ENCODE peak calls at places on chromosomes 12 and 14, in seven cellular contexts. One of them, this sample, is unnamed.

GRCh38 chr14:95901014-95901413 is 24.4 kb downstream of the TUNAR start:
- DNase-seq in stromal cell of bone marrow: peak; percentile 41
- DNase-seq in pancreas: no peak
- DNase-seq in NCI-H1417: no peak
- DNase-seq in ELR: peak; percentile 84
- DNase-seq in nephron progenitor cell: no peak
- DNase-seq in stimulated activated CD4-positive, alpha-beta T cell treated with anti-CD3 and anti-CD28 coated beads, Interleukin-15, amount 100 ng/mL, for 24 hours: no peak
- DNase-seq in this sample: no peak

GRCh38 chr12:123712780-123713319 is 697 bp downstream of the ATP6V0A2 start:
- DNase-seq in stromal cell of bone marrow: no peak
- DNase-seq in pancreas: no peak
- DNase-seq in NCI-H1417: peak; percentile 31
- DNase-seq in ELR: peak; percentile 26
- DNase-seq in nephron progenitor cell: no peak
- DNase-seq in stimulated activated CD4-positive, alpha-beta T cell treated with anti-CD3 and anti-CD28 coated beads, Interleukin-15, amount 100 ng/mL, for 24 hours: no peak
- DNase-seq in this sample: peak; percentile 42

GRCh38 chr12:47686645-47687240 is 19.1 kb downstream of the RPAP3 start:
- DNase-seq in stromal cell of bone marrow: peak; percentile 33
- DNase-seq in pancreas: no peak
- DNase-seq in NCI-H1417: peak; percentile 10
- DNase-seq in ELR: peak; percentile 65
- DNase-seq in nephron progenitor cell: no peak
- DNase-seq in stimulated activated CD4-positive, alpha-beta T cell treated with anti-CD3 and anti-CD28 coated beads, Interleukin-15, amount 100 ng/mL, for 24 hours: peak; percentile 15
- DNase-seq in this sample: peak; percentile 64

GRCh38 chr12:1811281-1811947 is 9.0 kb upstream of the LRTM2 start:
- DNase-seq in stromal cell of bone marrow: no peak
- DNase-seq in pancreas: peak; percentile 38
- DNase-seq in NCI-H1417: no peak
- DNase-seq in ELR: peak; percentile 45
- DNase-seq in nephron progenitor cell: no peak
- DNase-seq in stimulated activated CD4-positive, alpha-beta T cell treated with anti-CD3 and anti-CD28 coated beads, Interleukin-15, amount 100 ng/mL, for 24 hours: peak; percentile 72
- DNase-seq in this sample: no peak

GRCh38 chr14:61470261-61470953 is 149.0 kb downstream of the PRKCH start:
- DNase-seq in stromal cell of bone marrow: peak; percentile 86
- DNase-seq in pancreas: no peak
- DNase-seq in NCI-H1417: no peak
- DNase-seq in ELR: peak; percentile 97
- DNase-seq in nephron progenitor cell: peak; percentile 24
- DNase-seq in stimulated activated CD4-positive, alpha-beta T cell treated with anti-CD3 and anti-CD28 coated beads, Interleukin-15, amount 100 ng/mL, for 24 hours: no peak
- DNase-seq in this sample: peak; percentile 93

GRCh38 chr14:31251028-31251958 is 43.7 kb upstream of the HECTD1 start:
- DNase-seq in stromal cell of bone marrow: no peak
- DNase-seq in pancreas: no peak
- DNase-seq in NCI-H1417: no peak
- DNase-seq in ELR: no peak
- DNase-seq in nephron progenitor cell: no peak
- DNase-seq in stimulated activated CD4-positive, alpha-beta T cell treated with anti-CD3 and anti-CD28 coated beads, Interleukin-15, amount 100 ng/mL, for 24 hours: no peak
- DNase-seq in this sample: peak; percentile 81

GRCh38 chr14:102231476-102232347 is 73.3 kb downstream of the MOK start:
- DNase-seq in stromal cell of bone marrow: no peak
- DNase-seq in pancreas: peak; percentile 35
- DNase-seq in NCI-H1417: no peak
- DNase-seq in ELR: no peak
- DNase-seq in nephron progenitor cell: no peak
- DNase-seq in stimulated activated CD4-positive, alpha-beta T cell treated with anti-CD3 and anti-CD28 coated beads, Interleukin-15, amount 100 ng/mL, for 24 hours: no peak
- DNase-seq in this sample: no peak

GRCh38 chr14:93003945-93004698 is 81.2 kb downstream of the CHGA start:
- DNase-seq in stromal cell of bone marrow: no peak
- DNase-seq in pancreas: peak; percentile 34
- DNase-seq in NCI-H1417: no peak
- DNase-seq in ELR: no peak
- DNase-seq in nephron progenitor cell: no peak
- DNase-seq in stimulated activated CD4-positive, alpha-beta T cell treated with anti-CD3 and anti-CD28 coated beads, Interleukin-15, amount 100 ng/mL, for 24 hours: no peak
- DNase-seq in this sample: no peak

GRCh38 chr12:89721291-89721987 is 12.8 kb upstream of the ATP2B1 start:
- DNase-seq in stromal cell of bone marrow: no peak
- DNase-seq in pancreas: no peak
- DNase-seq in NCI-H1417: no peak
- DNase-seq in ELR: no peak
- DNase-seq in nephron progenitor cell: no peak
- DNase-seq in stimulated activated CD4-positive, alpha-beta T cell treated with anti-CD3 and anti-CD28 coated beads, Interleukin-15, amount 100 ng/mL, for 24 hours: no peak
- DNase-seq in this sample: no peak

GRCh38 chr12:31590730-31591307 is at the start of gene DENND5B:
- DNase-seq in stromal cell of bone marrow: peak; percentile 42
- DNase-seq in pancreas: peak; percentile 88
- DNase-seq in NCI-H1417: peak; percentile 93
- DNase-seq in ELR: peak; percentile 78
- DNase-seq in nephron progenitor cell: peak; percentile 90
- DNase-seq in stimulated activated CD4-positive, alpha-beta T cell treated with anti-CD3 and anti-CD28 coated beads, Interleukin-15, amount 100 ng/mL, for 24 hours: peak; percentile 44
- DNase-seq in this sample: peak; percentile 100

GRCh38 chr12:21941522-21942376 is 523 bp upstream of the ABCC9 start:
- DNase-seq in stromal cell of bone marrow: no peak
- DNase-seq in pancreas: peak; percentile 82
- DNase-seq in NCI-H1417: no peak
- DNase-seq in ELR: peak; percentile 56
- DNase-seq in nephron progenitor cell: peak; percentile 66
- DNase-seq in stimulated activated CD4-positive, alpha-beta T cell treated with anti-CD3 and anti-CD28 coated beads, Interleukin-15, amount 100 ng/mL, for 24 hours: no peak
- DNase-seq in this sample: no peak

GRCh38 chr14:64200170-64200569 is 94.0 kb downstream of the ESR2 start:
- DNase-seq in stromal cell of bone marrow: no peak
- DNase-seq in pancreas: no peak
- DNase-seq in NCI-H1417: no peak
- DNase-seq in ELR: no peak
- DNase-seq in nephron progenitor cell: peak; percentile 31
- DNase-seq in stimulated activated CD4-positive, alpha-beta T cell treated with anti-CD3 and anti-CD28 coated beads, Interleukin-15, amount 100 ng/mL, for 24 hours: no peak
- DNase-seq in this sample: no peak

GRCh38 chr12:99600388-99600787 is 47.2 kb upstream of the GARIN6 start:
- DNase-seq in stromal cell of bone marrow: no peak
- DNase-seq in pancreas: no peak
- DNase-seq in NCI-H1417: peak; percentile 72
- DNase-seq in ELR: no peak
- DNase-seq in nephron progenitor cell: no peak
- DNase-seq in stimulated activated CD4-positive, alpha-beta T cell treated with anti-CD3 and anti-CD28 coated beads, Interleukin-15, amount 100 ng/mL, for 24 hours: no peak
- DNase-seq in this sample: peak; percentile 94

GRCh38 chr12:45343269-45344051 is 127.6 kb downstream of the ANO6 start:
- DNase-seq in stromal cell of bone marrow: no peak
- DNase-seq in pancreas: no peak
- DNase-seq in NCI-H1417: no peak
- DNase-seq in ELR: peak; percentile 82
- DNase-seq in nephron progenitor cell: no peak
- DNase-seq in stimulated activated CD4-positive, alpha-beta T cell treated with anti-CD3 and anti-CD28 coated beads, Interleukin-15, amount 100 ng/mL, for 24 hours: no peak
- DNase-seq in this sample: no peak

GRCh38 chr12:6962285-6963015 is 8.0 kb downstream of the PHB2 start:
- DNase-seq in stromal cell of bone marrow: no peak
- DNase-seq in pancreas: peak; percentile 91
- DNase-seq in NCI-H1417: peak; percentile 96
- DNase-seq in ELR: no peak
- DNase-seq in nephron progenitor cell: no peak
- DNase-seq in stimulated activated CD4-positive, alpha-beta T cell treated with anti-CD3 and anti-CD28 coated beads, Interleukin-15, amount 100 ng/mL, for 24 hours: peak; percentile 32
- DNase-seq in this sample: peak; percentile 99

GRCh38 chr14:51304428-51304827 is 64.4 kb downstream of the TMX1 start:
- DNase-seq in stromal cell of bone marrow: peak; percentile 53
- DNase-seq in pancreas: no peak
- DNase-seq in NCI-H1417: no peak
- DNase-seq in ELR: peak; percentile 83
- DNase-seq in nephron progenitor cell: no peak
- DNase-seq in stimulated activated CD4-positive, alpha-beta T cell treated with anti-CD3 and anti-CD28 coated beads, Interleukin-15, amount 100 ng/mL, for 24 hours: peak; percentile 54
- DNase-seq in this sample: no peak

GRCh38 chr14:75577090-75577489 is 1.3 kb upstream of the FLVCR2 start:
- DNase-seq in stromal cell of bone marrow: no peak
- DNase-seq in pancreas: no peak
- DNase-seq in NCI-H1417: no peak
- DNase-seq in ELR: no peak
- DNase-seq in nephron progenitor cell: no peak
- DNase-seq in stimulated activated CD4-positive, alpha-beta T cell treated with anti-CD3 and anti-CD28 coated beads, Interleukin-15, amount 100 ng/mL, for 24 hours: no peak
- DNase-seq in this sample: no peak

GRCh38 chr14:75626857-75627256 is 33.8 kb downstream of the ERG28 start:
- DNase-seq in stromal cell of bone marrow: no peak
- DNase-seq in pancreas: no peak
- DNase-seq in NCI-H1417: no peak
- DNase-seq in ELR: no peak
- DNase-seq in nephron progenitor cell: no peak
- DNase-seq in stimulated activated CD4-positive, alpha-beta T cell treated with anti-CD3 and anti-CD28 coated beads, Interleukin-15, amount 100 ng/mL, for 24 hours: no peak
- DNase-seq in this sample: no peak

GRCh38 chr12:30610718-30611117 is 85.0 kb downstream of the IPO8 start:
- DNase-seq in stromal cell of bone marrow: no peak
- DNase-seq in pancreas: no peak
- DNase-seq in NCI-H1417: no peak
- DNase-seq in ELR: no peak
- DNase-seq in nephron progenitor cell: no peak
- DNase-seq in stimulated activated CD4-positive, alpha-beta T cell treated with anti-CD3 and anti-CD28 coated beads, Interleukin-15, amount 100 ng/mL, for 24 hours: no peak
- DNase-seq in this sample: no peak

GRCh38 chr12:14473707-14474287 is 93.9 kb downstream of the PLBD1 start:
- DNase-seq in stromal cell of bone marrow: peak; percentile 4
- DNase-seq in pancreas: no peak
- DNase-seq in NCI-H1417: no peak
- DNase-seq in ELR: peak; percentile 46
- DNase-seq in nephron progenitor cell: no peak
- DNase-seq in stimulated activated CD4-positive, alpha-beta T cell treated with anti-CD3 and anti-CD28 coated beads, Interleukin-15, amount 100 ng/mL, for 24 hours: no peak
- DNase-seq in this sample: peak; percentile 31

GRCh38 chr12:52232916-52233461 is at the start of gene KRT7:
- DNase-seq in stromal cell of bone marrow: no peak
- DNase-seq in pancreas: peak; percentile 75
- DNase-seq in NCI-H1417: peak; percentile 36
- DNase-seq in ELR: peak; percentile 51
- DNase-seq in nephron progenitor cell: peak; percentile 29
- DNase-seq in stimulated activated CD4-positive, alpha-beta T cell treated with anti-CD3 and anti-CD28 coated beads, Interleukin-15, amount 100 ng/mL, for 24 hours: no peak
- DNase-seq in this sample: no peak

GRCh38 chr14:95043732-95044462 is 113.4 kb downstream of the DICER1 start:
- DNase-seq in stromal cell of bone marrow: peak; percentile 74
- DNase-seq in pancreas: peak; percentile 24
- DNase-seq in NCI-H1417: no peak
- DNase-seq in ELR: no peak
- DNase-seq in nephron progenitor cell: no peak
- DNase-seq in stimulated activated CD4-positive, alpha-beta T cell treated with anti-CD3 and anti-CD28 coated beads, Interleukin-15, amount 100 ng/mL, for 24 hours: no peak
- DNase-seq in this sample: no peak

GRCh38 chr12:79326663-79327062 is 364.1 kb downstream of the PAWR start:
- DNase-seq in stromal cell of bone marrow: no peak
- DNase-seq in pancreas: no peak
- DNase-seq in NCI-H1417: no peak
- DNase-seq in ELR: no peak
- DNase-seq in nephron progenitor cell: no peak
- DNase-seq in stimulated activated CD4-positive, alpha-beta T cell treated with anti-CD3 and anti-CD28 coated beads, Interleukin-15, amount 100 ng/mL, for 24 hours: no peak
- DNase-seq in this sample: no peak

GRCh38 chr12:79934309-79935020 is 432 bp downstream of the PPP1R12A start:
- DNase-seq in stromal cell of bone marrow: peak; percentile 19
- DNase-seq in pancreas: peak; percentile 86
- DNase-seq in NCI-H1417: peak; percentile 92
- DNase-seq in ELR: peak; percentile 68
- DNase-seq in nephron progenitor cell: no peak
- DNase-seq in stimulated activated CD4-positive, alpha-beta T cell treated with anti-CD3 and anti-CD28 coated beads, Interleukin-15, amount 100 ng/mL, for 24 hours: peak; percentile 57
- DNase-seq in this sample: peak; percentile 86

GRCh38 chr12:110948041-110948440 is 27.7 kb upstream of the MYL2 start:
- DNase-seq in stromal cell of bone marrow: no peak
- DNase-seq in pancreas: no peak
- DNase-seq in NCI-H1417: no peak
- DNase-seq in ELR: no peak
- DNase-seq in nephron progenitor cell: no peak
- DNase-seq in stimulated activated CD4-positive, alpha-beta T cell treated with anti-CD3 and anti-CD28 coated beads, Interleukin-15, amount 100 ng/mL, for 24 hours: no peak
- DNase-seq in this sample: no peak

GRCh38 chr12:8953773-8954402 is 4.4 kb upstream of the M6PR start:
- DNase-seq in stromal cell of bone marrow: no peak
- DNase-seq in pancreas: no peak
- DNase-seq in NCI-H1417: no peak
- DNase-seq in ELR: no peak
- DNase-seq in nephron progenitor cell: no peak
- DNase-seq in stimulated activated CD4-positive, alpha-beta T cell treated with anti-CD3 and anti-CD28 coated beads, Interleukin-15, amount 100 ng/mL, for 24 hours: peak; percentile 62
- DNase-seq in this sample: no peak

GRCh38 chr12:20451759-20452158 is 83.4 kb downstream of the PDE3A start:
- DNase-seq in stromal cell of bone marrow: no peak
- DNase-seq in pancreas: no peak
- DNase-seq in NCI-H1417: no peak
- DNase-seq in ELR: peak; percentile 45
- DNase-seq in nephron progenitor cell: no peak
- DNase-seq in stimulated activated CD4-positive, alpha-beta T cell treated with anti-CD3 and anti-CD28 coated beads, Interleukin-15, amount 100 ng/mL, for 24 hours: no peak
- DNase-seq in this sample: no peak

GRCh38 chr14:49768301-49769121 is 558 bp downstream of the KLHDC2 start:
- DNase-seq in stromal cell of bone marrow: peak; percentile 48
- DNase-seq in pancreas: peak; percentile 85
- DNase-seq in NCI-H1417: peak; percentile 89
- DNase-seq in ELR: peak; percentile 82
- DNase-seq in nephron progenitor cell: peak; percentile 51
- DNase-seq in stimulated activated CD4-positive, alpha-beta T cell treated with anti-CD3 and anti-CD28 coated beads, Interleukin-15, amount 100 ng/mL, for 24 hours: peak; percentile 83
- DNase-seq in this sample: peak; percentile 76

GRCh38 chr14:58272589-58273372 is 25.6 kb upstream of the ARID4A start:
- DNase-seq in stromal cell of bone marrow: peak; percentile 6
- DNase-seq in pancreas: no peak
- DNase-seq in NCI-H1417: no peak
- DNase-seq in ELR: peak; percentile 53
- DNase-seq in nephron progenitor cell: no peak
- DNase-seq in stimulated activated CD4-positive, alpha-beta T cell treated with anti-CD3 and anti-CD28 coated beads, Interleukin-15, amount 100 ng/mL, for 24 hours: no peak
- DNase-seq in this sample: peak; percentile 31

GRCh38 chr12:98533723-98534251 is 18.4 kb downstream of the TMPO start:
- DNase-seq in stromal cell of bone marrow: no peak
- DNase-seq in pancreas: no peak
- DNase-seq in NCI-H1417: no peak
- DNase-seq in ELR: no peak
- DNase-seq in nephron progenitor cell: no peak
- DNase-seq in stimulated activated CD4-positive, alpha-beta T cell treated with anti-CD3 and anti-CD28 coated beads, Interleukin-15, amount 100 ng/mL, for 24 hours: no peak
- DNase-seq in this sample: no peak

GRCh38 chr14:94123296-94123695 is 6.1 kb downstream of the IFI27L2 start:
- DNase-seq in stromal cell of bone marrow: no peak
- DNase-seq in pancreas: no peak
- DNase-seq in NCI-H1417: no peak
- DNase-seq in ELR: no peak
- DNase-seq in nephron progenitor cell: no peak
- DNase-seq in stimulated activated CD4-positive, alpha-beta T cell treated with anti-CD3 and anti-CD28 coated beads, Interleukin-15, amount 100 ng/mL, for 24 hours: no peak
- DNase-seq in this sample: no peak

GRCh38 chr12:46430340-46430948 is 57.9 kb upstream of the SLC38A2 start:
- DNase-seq in stromal cell of bone marrow: peak; percentile 61
- DNase-seq in pancreas: no peak
- DNase-seq in NCI-H1417: no peak
- DNase-seq in ELR: peak; percentile 96
- DNase-seq in nephron progenitor cell: no peak
- DNase-seq in stimulated activated CD4-positive, alpha-beta T cell treated with anti-CD3 and anti-CD28 coated beads, Interleukin-15, amount 100 ng/mL, for 24 hours: no peak
- DNase-seq in this sample: peak; percentile 47

GRCh38 chr14:23564876-23565275 is 2.7 kb downstream of the AP1G2 start:
- DNase-seq in stromal cell of bone marrow: no peak
- DNase-seq in pancreas: no peak
- DNase-seq in NCI-H1417: no peak
- DNase-seq in ELR: no peak
- DNase-seq in nephron progenitor cell: no peak
- DNase-seq in stimulated activated CD4-positive, alpha-beta T cell treated with anti-CD3 and anti-CD28 coated beads, Interleukin-15, amount 100 ng/mL, for 24 hours: no peak
- DNase-seq in this sample: no peak

GRCh38 chr12:52876371-52876770 is 27.6 kb upstream of the KRT78 start:
- DNase-seq in stromal cell of bone marrow: no peak
- DNase-seq in pancreas: peak; percentile 93
- DNase-seq in NCI-H1417: no peak
- DNase-seq in ELR: no peak
- DNase-seq in nephron progenitor cell: no peak
- DNase-seq in stimulated activated CD4-positive, alpha-beta T cell treated with anti-CD3 and anti-CD28 coated beads, Interleukin-15, amount 100 ng/mL, for 24 hours: no peak
- DNase-seq in this sample: peak; percentile 62

GRCh38 chr12:61956545-61956944 is 303.7 kb upstream of the USP15 start:
- DNase-seq in stromal cell of bone marrow: no peak
- DNase-seq in pancreas: no peak
- DNase-seq in NCI-H1417: no peak
- DNase-seq in ELR: no peak
- DNase-seq in nephron progenitor cell: no peak
- DNase-seq in stimulated activated CD4-positive, alpha-beta T cell treated with anti-CD3 and anti-CD28 coated beads, Interleukin-15, amount 100 ng/mL, for 24 hours: no peak
- DNase-seq in this sample: no peak

GRCh38 chr14:52031781-52032180 is 37.1 kb downstream of the NID2 start:
- DNase-seq in stromal cell of bone marrow: peak; percentile 91
- DNase-seq in pancreas: no peak
- DNase-seq in NCI-H1417: no peak
- DNase-seq in ELR: peak; percentile 62
- DNase-seq in nephron progenitor cell: no peak
- DNase-seq in stimulated activated CD4-positive, alpha-beta T cell treated with anti-CD3 and anti-CD28 coated beads, Interleukin-15, amount 100 ng/mL, for 24 hours: no peak
- DNase-seq in this sample: no peak

GRCh38 chr14:43765474-43765873 is 741.6 kb downstream of the FSCB start:
- DNase-seq in stromal cell of bone marrow: no peak
- DNase-seq in pancreas: no peak
- DNase-seq in NCI-H1417: no peak
- DNase-seq in ELR: no peak
- DNase-seq in nephron progenitor cell: no peak
- DNase-seq in stimulated activated CD4-positive, alpha-beta T cell treated with anti-CD3 and anti-CD28 coated beads, Interleukin-15, amount 100 ng/mL, for 24 hours: no peak
- DNase-seq in this sample: peak; percentile 15